ENCODE peak calls at places on chromosomes 7 and 10, in eight cellular contexts. R is amygdala; U is dorsolateral prefrontal cortex; Z is uterus; Q is hypothalamus; J is RKO; A is HuH-7; W is activated CD4-positive, alpha-beta T cell treated with anti-CD3 and anti-CD28 coated beads, Interleukin-2, amount 10 ng/mL, durations not matched to agents 7 days and 5 days. D is an unnamed sample.

GRCh38 chr7:142908921-142909870 is 23.7 kb upstream of the TRPV6 start:
- DNase-seq in R (no peak), U (no peak), Z (no peak), Q (no peak), J (peak; percentile 57), A (peak; percentile 26), W (no peak), D (no peak)

GRCh38 chr7:100683659-100684533 is 10.2 kb downstream of the GIGYF1 start:
- DNase-seq in R (no peak), U (no peak), Z (no peak), Q (no peak), J (no peak), A (no peak), W (no peak), D (no peak)

GRCh38 chr10:126919426-126919825 is 14.2 kb downstream of the DOCK1 start:
- DNase-seq in R (no peak), U (no peak), Z (no peak), Q (peak; percentile 35), J (no peak), A (no peak), W (no peak), D (no peak)

GRCh38 chr10:51683031-51683830 is 16.2 kb downstream of the CSTF2T start:
- DNase-seq in R (no peak), U (no peak), Z (no peak), Q (no peak), J (no peak), A (no peak), W (no peak), D (no peak)

GRCh38 chr7:55130079-55130476 is 111.3 kb downstream of the EGFR start:
- DNase-seq in R (no peak), U (no peak), Z (no peak), Q (no peak), J (no peak), A (no peak), W (no peak), D (no peak)

GRCh38 chr7:26457702-26458327 is 166.2 kb downstream of the SNX10 start:
- DNase-seq in R (no peak), U (no peak), Z (no peak), Q (no peak), J (no peak), A (no peak), W (no peak), D (no peak)

GRCh38 chr7:5703572-5704533 is 77.6 kb downstream of the RNF216 start:
- DNase-seq in R (no peak), U (no peak), Z (no peak), Q (no peak), J (no peak), A (no peak), W (no peak), D (no peak)

GRCh38 chr10:22029450-22030236 is 26.1 kb upstream of the DNAJC1 start:
- DNase-seq in R (no peak), U (no peak), Z (no peak), Q (no peak), J (no peak), A (no peak), W (no peak), D (no peak)

GRCh38 chr7:27940341-27940740 is 200.4 kb downstream of the TAX1BP1 start:
- DNase-seq in R (peak; percentile 52), U (peak; percentile 65), Z (no peak), Q (peak; percentile 15), J (no peak), A (no peak), W (no peak), D (no peak)

GRCh38 chr7:24877790-24878311 is 102.1 kb downstream of the OSBPL3 start:
- DNase-seq in R (no peak), U (no peak), Z (no peak), Q (no peak), J (no peak), A (no peak), W (peak; percentile 29), D (no peak)

GRCh38 chr10:124992462-124993344 is 50.8 kb downstream of the ZRANB1 start:
- DNase-seq in R (peak; percentile 28), U (peak; percentile 76), Z (peak; percentile 82), Q (peak; percentile 35), J (peak; percentile 50), A (peak; percentile 39), W (peak; percentile 36), D (peak; percentile 47)

GRCh38 chr10:61836233-61836887 is 65.1 kb upstream of the ARID5B start:
- DNase-seq in R (no peak), U (no peak), Z (no peak), Q (no peak), J (no peak), A (no peak), W (no peak), D (no peak)

GRCh38 chr7:116862234-116863167 is at the start of gene CAPZA2:
- DNase-seq in R (peak; percentile 70), U (peak; percentile 95), Z (peak; percentile 93), Q (peak; percentile 92), J (peak; percentile 96), A (peak; percentile 96), W (peak; percentile 92), D (peak; percentile 78)

GRCh38 chr10:114261116-114261515 is 22.1 kb downstream of the VWA2 start:
- DNase-seq in R (no peak), U (no peak), Z (no peak), Q (no peak), J (no peak), A (no peak), W (no peak), D (no peak)

GRCh38 chr7:28038175-28038855 is 142.3 kb downstream of the JAZF1 start:
- DNase-seq in R (no peak), U (no peak), Z (no peak), Q (no peak), J (no peak), A (no peak), W (no peak), D (no peak)

GRCh38 chr7:42351313-42351935 is 114.4 kb upstream of the GLI3 start:
- DNase-seq in R (no peak), U (no peak), Z (no peak), Q (no peak), J (no peak), A (no peak), W (no peak), D (no peak)

GRCh38 chr10:133011883-133012282 is 69.5 kb upstream of the CFAP46 start:
- DNase-seq in R (no peak), U (no peak), Z (no peak), Q (no peak), J (no peak), A (no peak), W (no peak), D (no peak)

D was measured in HepG2.